ENCODE peak calls at places on chromosomes 13 and 19, in eight cellular contexts. One of them, this sample, is unnamed.

GRCh38 chr19:18306209-18306902 is 16.5 kb downstream of the LSM4 start:
- DNase-seq in transverse colon: peak; percentile 44
- DNase-seq in hepatocyte: no peak
- DNase-seq in AG09309: no peak
- DNase-seq in PC-3: no peak
- DNase-seq in HL-60: no peak
- DNase-seq in AG04450: no peak
- DNase-seq in thyroid gland: no peak
- DNase-seq in this sample: no peak

GRCh38 chr13:93279982-93280381 is 53.4 kb downstream of the GPC6 start:
- DNase-seq in transverse colon: no peak
- DNase-seq in hepatocyte: no peak
- DNase-seq in AG09309: no peak
- DNase-seq in PC-3: no peak
- DNase-seq in HL-60: no peak
- DNase-seq in AG04450: no peak
- DNase-seq in thyroid gland: no peak
- DNase-seq in this sample: no peak

GRCh38 chr13:112118451-112119064 is 51.6 kb downstream of the SOX1 start:
- DNase-seq in transverse colon: no peak
- DNase-seq in hepatocyte: no peak
- DNase-seq in AG09309: no peak
- DNase-seq in PC-3: no peak
- DNase-seq in HL-60: no peak
- DNase-seq in AG04450: no peak
- DNase-seq in thyroid gland: no peak
- DNase-seq in this sample: no peak

GRCh38 chr19:17245535-17245984 is at the start of gene NR2F6:
- DNase-seq in transverse colon: no peak
- DNase-seq in hepatocyte: no peak
- DNase-seq in AG09309: no peak
- DNase-seq in PC-3: no peak
- DNase-seq in HL-60: no peak
- DNase-seq in AG04450: no peak
- DNase-seq in thyroid gland: no peak
- DNase-seq in this sample: no peak

GRCh38 chr13:98520674-98521449 is 56.0 kb downstream of the STK24 start:
- DNase-seq in transverse colon: no peak
- DNase-seq in hepatocyte: no peak
- DNase-seq in AG09309: no peak
- DNase-seq in PC-3: no peak
- DNase-seq in HL-60: no peak
- DNase-seq in AG04450: no peak
- DNase-seq in thyroid gland: no peak
- DNase-seq in this sample: no peak

GRCh38 chr13:68076046-68076445 is 845.9 kb upstream of the PCDH9 start:
- DNase-seq in transverse colon: no peak
- DNase-seq in hepatocyte: no peak
- DNase-seq in AG09309: no peak
- DNase-seq in PC-3: no peak
- DNase-seq in HL-60: no peak
- DNase-seq in AG04450: no peak
- DNase-seq in thyroid gland: no peak
- DNase-seq in this sample: no peak

GRCh38 chr19:43572172-43572588 is 3.1 kb downstream of the XRCC1 start:
- DNase-seq in transverse colon: no peak
- DNase-seq in hepatocyte: peak; percentile 58
- DNase-seq in AG09309: no peak
- DNase-seq in PC-3: no peak
- DNase-seq in HL-60: no peak
- DNase-seq in AG04450: no peak
- DNase-seq in thyroid gland: no peak
- DNase-seq in this sample: no peak

GRCh38 chr19:48632692-48633147 is 4.5 kb downstream of the DBP start:
- DNase-seq in transverse colon: no peak
- DNase-seq in hepatocyte: peak; percentile 16
- DNase-seq in AG09309: no peak
- DNase-seq in PC-3: no peak
- DNase-seq in HL-60: no peak
- DNase-seq in AG04450: no peak
- DNase-seq in thyroid gland: no peak
- DNase-seq in this sample: no peak

GRCh38 chr13:100549316-100549715 is 39.3 kb downstream of the GGACT start:
- DNase-seq in transverse colon: no peak
- DNase-seq in hepatocyte: no peak
- DNase-seq in AG09309: no peak
- DNase-seq in PC-3: no peak
- DNase-seq in HL-60: no peak
- DNase-seq in AG04450: no peak
- DNase-seq in thyroid gland: no peak
- DNase-seq in this sample: no peak

GRCh38 chr19:10848208-10848843 is at the start of gene C19orf38:
- DNase-seq in transverse colon: no peak
- DNase-seq in hepatocyte: no peak
- DNase-seq in AG09309: no peak
- DNase-seq in PC-3: no peak
- DNase-seq in HL-60: peak; percentile 95
- DNase-seq in AG04450: no peak
- DNase-seq in thyroid gland: no peak
- DNase-seq in this sample: no peak

GRCh38 chr19:47105874-47106273 is 7.7 kb downstream of the ZC3H4 start:
- DNase-seq in transverse colon: no peak
- DNase-seq in hepatocyte: no peak
- DNase-seq in AG09309: no peak
- DNase-seq in PC-3: no peak
- DNase-seq in HL-60: no peak
- DNase-seq in AG04450: no peak
- DNase-seq in thyroid gland: no peak
- DNase-seq in this sample: no peak

GRCh38 chr13:109314101-109314500 is 472.3 kb downstream of the IRS2 start:
- DNase-seq in transverse colon: no peak
- DNase-seq in hepatocyte: no peak
- DNase-seq in AG09309: no peak
- DNase-seq in PC-3: no peak
- DNase-seq in HL-60: no peak
- DNase-seq in AG04450: no peak
- DNase-seq in thyroid gland: no peak
- DNase-seq in this sample: no peak

GRCh38 chr13:21583496-21583895 is 20.5 kb downstream of the MICU2 start:
- DNase-seq in transverse colon: no peak
- DNase-seq in hepatocyte: no peak
- DNase-seq in AG09309: no peak
- DNase-seq in PC-3: no peak
- DNase-seq in HL-60: no peak
- DNase-seq in AG04450: no peak
- DNase-seq in thyroid gland: no peak
- DNase-seq in this sample: no peak

GRCh38 chr13:28533049-28533436 is 38.1 kb upstream of the FLT1 start:
- DNase-seq in transverse colon: no peak
- DNase-seq in hepatocyte: no peak
- DNase-seq in AG09309: no peak
- DNase-seq in PC-3: no peak
- DNase-seq in HL-60: no peak
- DNase-seq in AG04450: no peak
- DNase-seq in thyroid gland: no peak
- DNase-seq in this sample: no peak

GRCh38 chr13:100954430-100955361 is 280.1 kb upstream of the TMTC4 start:
- DNase-seq in transverse colon: no peak
- DNase-seq in hepatocyte: no peak
- DNase-seq in AG09309: no peak
- DNase-seq in PC-3: no peak
- DNase-seq in HL-60: no peak
- DNase-seq in AG04450: no peak
- DNase-seq in thyroid gland: no peak
- DNase-seq in this sample: no peak

GRCh38 chr13:23469901-23470525 is 36.5 kb upstream of the SACS start:
- DNase-seq in transverse colon: no peak
- DNase-seq in hepatocyte: peak; percentile 26
- DNase-seq in AG09309: peak; percentile 82
- DNase-seq in PC-3: no peak
- DNase-seq in HL-60: no peak
- DNase-seq in AG04450: no peak
- DNase-seq in thyroid gland: no peak
- DNase-seq in this sample: no peak

GRCh38 chr19:17949956-17950309 is 17.0 kb upstream of the KCNN1 start:
- DNase-seq in transverse colon: no peak
- DNase-seq in hepatocyte: no peak
- DNase-seq in AG09309: no peak
- DNase-seq in PC-3: peak; percentile 14
- DNase-seq in HL-60: no peak
- DNase-seq in AG04450: no peak
- DNase-seq in thyroid gland: no peak
- DNase-seq in this sample: no peak

GRCh38 chr13:40169476-40169875 is 497.0 kb downstream of the FOXO1 start:
- DNase-seq in transverse colon: no peak
- DNase-seq in hepatocyte: no peak
- DNase-seq in AG09309: no peak
- DNase-seq in PC-3: no peak
- DNase-seq in HL-60: no peak
- DNase-seq in AG04450: no peak
- DNase-seq in thyroid gland: no peak
- DNase-seq in this sample: no peak

GRCh38 chr13:40170982-40171381 is 495.5 kb downstream of the FOXO1 start:
- DNase-seq in transverse colon: no peak
- DNase-seq in hepatocyte: no peak
- DNase-seq in AG09309: no peak
- DNase-seq in PC-3: peak; percentile 71
- DNase-seq in HL-60: no peak
- DNase-seq in AG04450: no peak
- DNase-seq in thyroid gland: no peak
- DNase-seq in this sample: no peak

GRCh38 chr13:40167327-40167726 is 499.1 kb downstream of the FOXO1 start:
- DNase-seq in transverse colon: no peak
- DNase-seq in hepatocyte: no peak
- DNase-seq in AG09309: no peak
- DNase-seq in PC-3: no peak
- DNase-seq in HL-60: no peak
- DNase-seq in AG04450: no peak
- DNase-seq in thyroid gland: no peak
- DNase-seq in this sample: no peak

GRCh38 chr13:40170091-40170490 is 496.4 kb downstream of the FOXO1 start:
- DNase-seq in transverse colon: no peak
- DNase-seq in hepatocyte: no peak
- DNase-seq in AG09309: no peak
- DNase-seq in PC-3: no peak
- DNase-seq in HL-60: no peak
- DNase-seq in AG04450: no peak
- DNase-seq in thyroid gland: no peak
- DNase-seq in this sample: no peak

GRCh38 chr13:40168425-40169155 is 497.9 kb downstream of the FOXO1 start:
- DNase-seq in transverse colon: no peak
- DNase-seq in hepatocyte: no peak
- DNase-seq in AG09309: no peak
- DNase-seq in PC-3: no peak
- DNase-seq in HL-60: no peak
- DNase-seq in AG04450: no peak
- DNase-seq in thyroid gland: no peak
- DNase-seq in this sample: no peak
- TF ChIP-seq CTCF in transverse colon: no peak
- TF ChIP-seq CTCF in hepatocyte: no peak
- TF ChIP-seq CTCF in AG09309: no peak
- TF ChIP-seq CTCF in PC-3: no peak
- TF ChIP-seq CTCF in HL-60: no peak
- TF ChIP-seq CTCF in AG04450: no peak
- TF ChIP-seq CTCF in thyroid gland: no peak
- TF ChIP-seq CTCF in this sample: no peak

DNA sequence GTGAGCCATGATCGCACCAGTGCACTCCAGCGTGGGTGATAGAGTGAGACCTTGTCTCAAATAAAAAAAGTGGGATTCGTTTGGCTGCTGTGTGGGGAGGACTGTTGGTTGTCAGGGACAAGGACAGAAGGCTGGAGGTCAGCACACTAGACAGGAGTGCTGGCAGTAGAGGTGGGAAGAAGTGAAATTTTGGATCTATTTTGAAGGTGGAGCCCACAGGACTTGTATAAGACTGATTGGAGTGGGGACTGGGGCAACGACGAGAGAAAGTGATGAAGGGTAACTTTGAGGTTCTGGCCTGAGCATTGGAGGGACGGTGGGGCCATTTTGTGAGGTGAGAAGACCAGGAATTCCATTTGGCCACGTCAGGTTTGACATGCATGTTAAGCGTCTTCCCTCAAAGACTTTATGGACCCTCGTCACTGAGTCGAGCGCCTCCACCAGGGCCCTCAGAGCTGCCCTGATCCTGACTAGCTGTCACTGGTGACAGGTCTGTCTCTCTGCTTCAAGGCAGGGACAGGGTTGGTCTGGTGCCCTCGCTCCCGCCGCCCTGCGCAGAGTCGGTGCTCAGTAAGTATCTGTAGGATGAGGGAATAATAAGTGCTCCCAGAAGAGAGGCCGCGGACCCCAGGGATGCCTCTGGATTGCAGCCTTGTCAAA is 673 bp downstream of the CTU1 start:
- DNase-seq in transverse colon: no peak
- DNase-seq in hepatocyte: peak; percentile 54
- DNase-seq in AG09309: no peak
- DNase-seq in PC-3: peak; percentile 40
- DNase-seq in HL-60: no peak
- DNase-seq in AG04450: no peak
- DNase-seq in thyroid gland: no peak
- DNase-seq in this sample: peak; percentile 31
- TF ChIP-seq CTCF in transverse colon: no peak
- TF ChIP-seq CTCF in hepatocyte: no peak
- TF ChIP-seq CTCF in AG09309: no peak
- TF ChIP-seq CTCF in PC-3: peak; percentile 31
- TF ChIP-seq CTCF in HL-60: no peak
- TF ChIP-seq CTCF in AG04450: no peak
- TF ChIP-seq CTCF in thyroid gland: no peak
- TF ChIP-seq CTCF in this sample: no peak

GRCh38 chr19:45103625-45104319 is 10.8 kb downstream of the PPP1R37 start:
- DNase-seq in transverse colon: no peak
- DNase-seq in hepatocyte: peak; percentile 81
- DNase-seq in AG09309: no peak
- DNase-seq in PC-3: no peak
- DNase-seq in HL-60: no peak
- DNase-seq in AG04450: no peak
- DNase-seq in thyroid gland: peak; percentile 80
- DNase-seq in this sample: no peak
- TF ChIP-seq CTCF in transverse colon: no peak
- TF ChIP-seq CTCF in hepatocyte: no peak
- TF ChIP-seq CTCF in AG09309: no peak
- TF ChIP-seq CTCF in PC-3: no peak
- TF ChIP-seq CTCF in HL-60: no peak
- TF ChIP-seq CTCF in AG04450: peak; percentile 26
- TF ChIP-seq CTCF in thyroid gland: no peak
- TF ChIP-seq CTCF in this sample: no peak

DNA sequence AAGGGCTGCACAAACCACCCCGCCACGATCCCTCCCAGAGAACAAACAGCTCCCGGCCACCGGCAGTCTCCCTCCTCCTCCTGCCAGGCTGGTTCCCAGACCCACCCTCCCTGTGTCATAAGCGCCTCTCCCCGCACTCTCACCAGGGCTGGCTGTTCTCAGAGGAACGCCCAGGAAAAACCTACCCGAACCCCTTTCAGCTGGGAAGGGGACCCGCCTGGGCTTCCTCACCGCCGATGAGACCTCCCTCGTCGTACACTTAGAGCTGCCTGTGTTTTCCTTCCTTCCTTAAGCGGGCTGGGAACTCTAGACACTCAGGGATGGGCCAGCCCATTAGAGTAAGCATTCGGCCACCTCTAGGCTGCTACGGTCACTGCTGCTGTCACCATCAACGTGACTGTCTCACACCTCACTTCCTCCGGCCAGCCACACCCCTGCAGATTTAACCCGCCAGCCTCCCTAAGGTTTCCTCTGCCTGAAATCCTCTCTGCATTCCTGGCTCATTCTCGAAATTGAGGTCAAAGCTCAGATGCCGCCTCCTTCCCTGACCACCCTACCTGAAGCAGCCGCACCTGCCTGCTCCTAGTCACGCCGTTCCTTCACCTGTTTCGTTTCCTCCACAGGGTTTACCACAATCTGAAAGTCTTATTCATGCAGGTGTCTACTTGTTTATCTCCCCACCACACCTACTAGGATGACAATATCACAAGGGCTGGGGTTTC is 6.3 kb upstream of the RDH13 start:
- DNase-seq in transverse colon: peak; percentile 84
- DNase-seq in hepatocyte: peak; percentile 82
- DNase-seq in AG09309: no peak
- DNase-seq in PC-3: peak; percentile 89
- DNase-seq in HL-60: no peak
- DNase-seq in AG04450: no peak
- DNase-seq in thyroid gland: peak; percentile 70
- DNase-seq in this sample: no peak
- TF ChIP-seq CTCF in transverse colon: peak; percentile 43
- TF ChIP-seq CTCF in hepatocyte: no peak
- TF ChIP-seq CTCF in AG09309: no peak
- TF ChIP-seq CTCF in PC-3: no peak
- TF ChIP-seq CTCF in HL-60: no peak
- TF ChIP-seq CTCF in AG04450: no peak
- TF ChIP-seq CTCF in thyroid gland: no peak
- TF ChIP-seq CTCF in this sample: no peak

This sample was measured in omental fat pad.